ENCODE peak calls at places on chromosomes 3 and 15, in six cellular contexts. One of them, this sample, is unnamed.

GRCh38 chr3:123365450-123366143 is 83.3 kb downstream of the ADCY5 start:
- DNase-seq in AG10803: no peak
- DNase-seq in A549: peak
- DNase-seq in AG04450: no peak
- DNase-seq in colonic mucosa: no peak
- DNase-seq in fibroblast of the aortic adventitia: no peak
- DNase-seq in this sample: peak

GRCh38 chr3:197516517-197516889 is 39.3 kb downstream of the BDH1 start:
- DNase-seq in AG10803: peak
- DNase-seq in A549: peak
- DNase-seq in AG04450: peak
- DNase-seq in colonic mucosa: no peak
- DNase-seq in fibroblast of the aortic adventitia: peak
- DNase-seq in this sample: peak

GRCh38 chr15:55780292-55780691 is 37.3 kb upstream of the PRTG start:
- DNase-seq in AG10803: no peak
- DNase-seq in A549: no peak
- DNase-seq in AG04450: no peak
- DNase-seq in colonic mucosa: no peak
- DNase-seq in fibroblast of the aortic adventitia: no peak
- DNase-seq in this sample: no peak

GRCh38 chr3:167453815-167454214 is 20.0 kb downstream of the SERPINI2 start:
- DNase-seq in AG10803: no peak
- DNase-seq in A549: no peak
- DNase-seq in AG04450: no peak
- DNase-seq in colonic mucosa: no peak
- DNase-seq in fibroblast of the aortic adventitia: no peak
- DNase-seq in this sample: no peak

GRCh38 chr15:98151098-98151497 is 190.6 kb downstream of the ARRDC4 start:
- DNase-seq in AG10803: no peak
- DNase-seq in A549: no peak
- DNase-seq in AG04450: no peak
- DNase-seq in colonic mucosa: no peak
- DNase-seq in fibroblast of the aortic adventitia: no peak
- DNase-seq in this sample: no peak

GRCh38 chr3:119323401-119324107 is 29.4 kb downstream of the ARHGAP31 start:
- DNase-seq in AG10803: no peak
- DNase-seq in A549: no peak
- DNase-seq in AG04450: no peak
- DNase-seq in colonic mucosa: no peak
- DNase-seq in fibroblast of the aortic adventitia: no peak
- DNase-seq in this sample: peak

GRCh38 chr3:184186184-184186901 is at the start of gene ABCF3:
- DNase-seq in AG10803: peak
- DNase-seq in A549: no peak
- DNase-seq in AG04450: no peak
- DNase-seq in colonic mucosa: peak
- DNase-seq in fibroblast of the aortic adventitia: peak
- DNase-seq in this sample: peak

GRCh38 chr3:188241072-188241471 is 87.1 kb downstream of the LPP start:
- DNase-seq in AG10803: peak
- DNase-seq in A549: peak
- DNase-seq in AG04450: no peak
- DNase-seq in colonic mucosa: no peak
- DNase-seq in fibroblast of the aortic adventitia: no peak
- DNase-seq in this sample: peak

GRCh38 chr3:171829841-171830559 is 13.1 kb upstream of the TMEM212 start:
- DNase-seq in AG10803: peak
- DNase-seq in A549: peak
- DNase-seq in AG04450: no peak
- DNase-seq in colonic mucosa: peak
- DNase-seq in fibroblast of the aortic adventitia: peak
- DNase-seq in this sample: peak

GRCh38 chr3:41234823-41235722 is 35.8 kb downstream of the CTNNB1 start:
- DNase-seq in AG10803: peak
- DNase-seq in A549: no peak
- DNase-seq in AG04450: no peak
- DNase-seq in colonic mucosa: no peak
- DNase-seq in fibroblast of the aortic adventitia: peak
- DNase-seq in this sample: peak

GRCh38 chr3:147298511-147298982 is 107.8 kb downstream of the ZIC4 start:
- DNase-seq in AG10803: peak
- DNase-seq in A549: peak
- DNase-seq in AG04450: peak
- DNase-seq in colonic mucosa: no peak
- DNase-seq in fibroblast of the aortic adventitia: peak
- DNase-seq in this sample: peak

GRCh38 chr3:123807820-123808219 is 76.3 kb downstream of the MYLK start:
- DNase-seq in AG10803: no peak
- DNase-seq in A549: peak
- DNase-seq in AG04450: no peak
- DNase-seq in colonic mucosa: peak
- DNase-seq in fibroblast of the aortic adventitia: peak
- DNase-seq in this sample: no peak

GRCh38 chr15:46080018-46080417 is 445.2 kb downstream of the SQOR start:
- DNase-seq in AG10803: peak
- DNase-seq in A549: no peak
- DNase-seq in AG04450: no peak
- DNase-seq in colonic mucosa: no peak
- DNase-seq in fibroblast of the aortic adventitia: no peak
- DNase-seq in this sample: no peak

GRCh38 chr15:51401872-51402517 is 60.5 kb downstream of the GLDN start:
- DNase-seq in AG10803: peak
- DNase-seq in A549: peak
- DNase-seq in AG04450: no peak
- DNase-seq in colonic mucosa: peak
- DNase-seq in fibroblast of the aortic adventitia: peak
- DNase-seq in this sample: peak

GRCh38 chr3:129282727-129283327 is 4.2 kb downstream of the HMCES start:
- DNase-seq in AG10803: peak
- DNase-seq in A549: no peak
- DNase-seq in AG04450: no peak
- DNase-seq in colonic mucosa: no peak
- DNase-seq in fibroblast of the aortic adventitia: peak
- DNase-seq in this sample: peak

GRCh38 chr3:49903451-49904424 is at the start of gene MST1R:
- DNase-seq in AG10803: no peak
- DNase-seq in A549: peak
- DNase-seq in AG04450: no peak
- DNase-seq in colonic mucosa: peak
- DNase-seq in fibroblast of the aortic adventitia: no peak
- DNase-seq in this sample: peak

GRCh38 chr3:133944641-133945441 is 49.2 kb upstream of the RAB6B start:
- DNase-seq in AG10803: peak
- DNase-seq in A549: no peak
- DNase-seq in AG04450: no peak
- DNase-seq in colonic mucosa: no peak
- DNase-seq in fibroblast of the aortic adventitia: peak
- DNase-seq in this sample: peak

GRCh38 chr3:145536461-145536860 is 624.5 kb downstream of the PLOD2 start:
- DNase-seq in AG10803: no peak
- DNase-seq in A549: no peak
- DNase-seq in AG04450: no peak
- DNase-seq in colonic mucosa: no peak
- DNase-seq in fibroblast of the aortic adventitia: no peak
- DNase-seq in this sample: no peak

GRCh38 chr3:129005526-129006303 is 4.6 kb downstream of the EFCC1 start:
- DNase-seq in AG10803: peak
- DNase-seq in A549: no peak
- DNase-seq in AG04450: peak
- DNase-seq in colonic mucosa: peak
- DNase-seq in fibroblast of the aortic adventitia: peak
- DNase-seq in this sample: peak

GRCh38 chr15:90300988-90301715 is 35.7 kb downstream of the NGRN start:
- DNase-seq in AG10803: peak
- DNase-seq in A549: peak
- DNase-seq in AG04450: no peak
- DNase-seq in colonic mucosa: peak
- DNase-seq in fibroblast of the aortic adventitia: peak
- DNase-seq in this sample: peak

GRCh38 chr3:40642812-40643211 is 118.1 kb downstream of the ZNF621 start:
- DNase-seq in AG10803: no peak
- DNase-seq in A549: no peak
- DNase-seq in AG04450: no peak
- DNase-seq in colonic mucosa: no peak
- DNase-seq in fibroblast of the aortic adventitia: no peak
- DNase-seq in this sample: no peak

GRCh38 chr3:124401841-124402240 is 328.4 kb upstream of the UMPS start:
- DNase-seq in AG10803: peak
- DNase-seq in A549: no peak
- DNase-seq in AG04450: peak
- DNase-seq in colonic mucosa: no peak
- DNase-seq in fibroblast of the aortic adventitia: no peak
- DNase-seq in this sample: peak

GRCh38 chr15:62653122-62653521 is 389.4 kb upstream of the TPM1 start:
- DNase-seq in AG10803: no peak
- DNase-seq in A549: no peak
- DNase-seq in AG04450: no peak
- DNase-seq in colonic mucosa: no peak
- DNase-seq in fibroblast of the aortic adventitia: no peak
- DNase-seq in this sample: no peak

GRCh38 chr15:47577476-47577875 is 139.8 kb upstream of the SEMA6D start:
- DNase-seq in AG10803: no peak
- DNase-seq in A549: no peak
- DNase-seq in AG04450: no peak
- DNase-seq in colonic mucosa: no peak
- DNase-seq in fibroblast of the aortic adventitia: no peak
- DNase-seq in this sample: peak

GRCh38 chr3:2879023-2879422 is 231.2 kb downstream of the IL5RA start:
- DNase-seq in AG10803: no peak
- DNase-seq in A549: no peak
- DNase-seq in AG04450: no peak
- DNase-seq in colonic mucosa: no peak
- DNase-seq in fibroblast of the aortic adventitia: no peak
- DNase-seq in this sample: no peak

GRCh38 chr15:58407366-58407765 is 24.4 kb upstream of the LIPC start:
- DNase-seq in AG10803: no peak
- DNase-seq in A549: no peak
- DNase-seq in AG04450: no peak
- DNase-seq in colonic mucosa: no peak
- DNase-seq in fibroblast of the aortic adventitia: no peak
- DNase-seq in this sample: no peak

GRCh38 chr3:50358355-50358926 is 880 bp downstream of the TMEM115 start:
- DNase-seq in AG10803: no peak
- DNase-seq in A549: no peak
- DNase-seq in AG04450: no peak
- DNase-seq in colonic mucosa: no peak
- DNase-seq in fibroblast of the aortic adventitia: no peak
- DNase-seq in this sample: no peak

GRCh38 chr3:194381460-194381875 is 11.9 kb upstream of the LRRC15 start:
- DNase-seq in AG10803: no peak
- DNase-seq in A549: no peak
- DNase-seq in AG04450: no peak
- DNase-seq in colonic mucosa: no peak
- DNase-seq in fibroblast of the aortic adventitia: no peak
- DNase-seq in this sample: no peak

GRCh38 chr3:123658118-123658859 is 73.4 kb upstream of the HACD2 start:
- DNase-seq in AG10803: peak
- DNase-seq in A549: no peak
- DNase-seq in AG04450: no peak
- DNase-seq in colonic mucosa: peak
- DNase-seq in fibroblast of the aortic adventitia: peak
- DNase-seq in this sample: peak

GRCh38 chr3:42078686-42079085 is 12.5 kb upstream of the TRAK1 start:
- DNase-seq in AG10803: peak
- DNase-seq in A549: no peak
- DNase-seq in AG04450: no peak
- DNase-seq in colonic mucosa: no peak
- DNase-seq in fibroblast of the aortic adventitia: no peak
- DNase-seq in this sample: no peak

GRCh38 chr3:48679416-48680380 is 6.0 kb downstream of the NCKIPSD start:
- DNase-seq in AG10803: no peak
- DNase-seq in A549: no peak
- DNase-seq in AG04450: no peak
- DNase-seq in colonic mucosa: no peak
- DNase-seq in fibroblast of the aortic adventitia: no peak
- DNase-seq in this sample: no peak

GRCh38 chr3:189685854-189686253 is 54.7 kb downstream of the TP63 start:
- DNase-seq in AG10803: peak
- DNase-seq in A549: peak
- DNase-seq in AG04450: peak
- DNase-seq in colonic mucosa: no peak
- DNase-seq in fibroblast of the aortic adventitia: peak
- DNase-seq in this sample: peak

GRCh38 chr3:172303941-172304558 is 144.2 kb downstream of the GHSR start:
- DNase-seq in AG10803: no peak
- DNase-seq in A549: no peak
- DNase-seq in AG04450: no peak
- DNase-seq in colonic mucosa: no peak
- DNase-seq in fibroblast of the aortic adventitia: no peak
- DNase-seq in this sample: no peak

GRCh38 chr3:69987833-69988232 is 11.7 kb upstream of the SAMMSON start:
- DNase-seq in AG10803: no peak
- DNase-seq in A549: no peak
- DNase-seq in AG04450: no peak
- DNase-seq in colonic mucosa: no peak
- DNase-seq in fibroblast of the aortic adventitia: no peak
- DNase-seq in this sample: no peak
- H3K4me3 ChIP-seq in AG10803: no peak
- H3K4me3 ChIP-seq in A549: no peak
- H3K4me3 ChIP-seq in AG04450: no peak
- H3K4me3 ChIP-seq in colonic mucosa: no peak
- H3K4me3 ChIP-seq in fibroblast of the aortic adventitia: no peak
- H3K4me3 ChIP-seq in this sample: no peak

GRCh38 chr3:111584724-111585123 is 10.4 kb downstream of the ZBED2 start:
- DNase-seq in AG10803: no peak
- DNase-seq in A549: no peak
- DNase-seq in AG04450: no peak
- DNase-seq in colonic mucosa: no peak
- DNase-seq in fibroblast of the aortic adventitia: peak
- DNase-seq in this sample: no peak
- TF ChIP-seq CTCF in AG10803: no peak
- TF ChIP-seq CTCF in A549: no peak
- TF ChIP-seq CTCF in AG04450: no peak
- TF ChIP-seq CTCF in colonic mucosa: no peak
- TF ChIP-seq CTCF in fibroblast of the aortic adventitia: no peak
- TF ChIP-seq CTCF in this sample: no peak

GRCh38 chr15:101126618-101127502 is 125.0 kb downstream of the CHSY1 start:
- DNase-seq in AG10803: peak
- DNase-seq in A549: no peak
- DNase-seq in AG04450: no peak
- DNase-seq in colonic mucosa: no peak
- DNase-seq in fibroblast of the aortic adventitia: peak
- DNase-seq in this sample: peak
- H3K4me3 ChIP-seq in AG10803: no peak
- H3K4me3 ChIP-seq in A549: no peak
- H3K4me3 ChIP-seq in AG04450: no peak
- H3K4me3 ChIP-seq in colonic mucosa: no peak
- H3K4me3 ChIP-seq in fibroblast of the aortic adventitia: no peak
- H3K4me3 ChIP-seq in this sample: no peak

DNA sequence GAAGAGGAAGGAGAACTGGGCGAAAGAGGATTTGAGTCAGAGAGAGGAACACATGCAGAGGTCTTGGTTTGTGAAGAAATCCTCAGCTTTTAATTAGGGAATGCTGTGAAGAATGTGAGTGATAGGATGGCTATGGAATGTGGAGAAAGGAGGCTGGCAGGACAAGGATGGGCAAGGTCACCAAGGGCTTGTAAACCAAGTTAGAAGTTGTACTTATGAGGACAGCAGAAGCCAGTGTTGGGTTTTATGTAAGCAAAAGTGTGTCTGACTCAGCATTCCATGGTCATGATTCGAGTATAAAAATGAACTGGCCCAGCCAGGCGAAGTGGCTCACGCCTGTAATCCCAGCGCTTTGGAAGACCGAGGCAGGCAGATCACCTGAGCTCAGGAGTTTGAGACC is 59.9 kb upstream of the IL12A start:
- DNase-seq in AG10803: peak
- DNase-seq in A549: peak
- DNase-seq in AG04450: peak
- DNase-seq in colonic mucosa: no peak
- DNase-seq in fibroblast of the aortic adventitia: peak
- DNase-seq in this sample: peak
- TF ChIP-seq CTCF in AG10803: no peak
- TF ChIP-seq CTCF in A549: no peak
- TF ChIP-seq CTCF in AG04450: no peak
- TF ChIP-seq CTCF in colonic mucosa: no peak
- TF ChIP-seq CTCF in fibroblast of the aortic adventitia: no peak
- TF ChIP-seq CTCF in this sample: no peak

This sample was measured in choroid plexus epithelial cell.